ENCODE peak calls at places on chromosomes 12 and 14, in ten cellular contexts. One of them, this sample, is unnamed.

GRCh38 chr12:55828357-55828756 is 1.0 kb downstream of the DNAJC14 start:
- DNase-seq in MM.1S: no peak
- DNase-seq in HCT116: no peak
- DNase-seq in AG04450: no peak
- DNase-seq in uterus: no peak
- DNase-seq in stomach: no peak
- DNase-seq in WERI-Rb-1: no peak
- DNase-seq in adrenal gland: no peak
- DNase-seq in tibial artery: no peak
- DNase-seq in tibial nerve: no peak
- DNase-seq in this sample: no peak

GRCh38 chr12:105574056-105574715 is 243.7 kb downstream of the C12orf75 start:
- DNase-seq in adrenal gland: no peak
- DNase-seq in stomach: no peak
- DNase-seq in tibial nerve: no peak
- DNase-seq in WERI-Rb-1: no peak
- DNase-seq in uterus: no peak
- DNase-seq in tibial artery: no peak
- DNase-seq in HCT116: no peak
- DNase-seq in AG04450: no peak
- DNase-seq in MM.1S: no peak
- DNase-seq in this sample: no peak

GRCh38 chr12:114414866-114415524 is 9.1 kb upstream of the TBX5 start:
- DNase-seq in MM.1S: no peak
- DNase-seq in AG04450: no peak
- DNase-seq in adrenal gland: no peak
- DNase-seq in HCT116: no peak
- DNase-seq in tibial nerve: no peak
- DNase-seq in uterus: no peak
- DNase-seq in tibial artery: no peak
- DNase-seq in WERI-Rb-1: no peak
- DNase-seq in stomach: no peak
- DNase-seq in this sample: no peak

GRCh38 chr12:76674669-76675315 is 89.1 kb upstream of the ZDHHC17 start:
- DNase-seq in tibial artery: no peak
- DNase-seq in stomach: no peak
- DNase-seq in tibial nerve: no peak
- DNase-seq in HCT116: no peak
- DNase-seq in WERI-Rb-1: no peak
- DNase-seq in adrenal gland: no peak
- DNase-seq in AG04450: no peak
- DNase-seq in uterus: no peak
- DNase-seq in MM.1S: no peak
- DNase-seq in this sample: no peak

GRCh38 chr12:2456813-2457186 is 338.0 kb upstream of the FKBP4 start:
- DNase-seq in adrenal gland: no peak
- DNase-seq in tibial nerve: no peak
- DNase-seq in WERI-Rb-1: no peak
- DNase-seq in HCT116: no peak
- DNase-seq in tibial artery: no peak
- DNase-seq in stomach: no peak
- DNase-seq in MM.1S: no peak
- DNase-seq in uterus: no peak
- DNase-seq in AG04450: no peak
- DNase-seq in this sample: no peak

GRCh38 chr12:12704593-12705230 is 8.7 kb upstream of the GPR19 start:
- DNase-seq in HCT116: peak
- DNase-seq in stomach: peak
- DNase-seq in WERI-Rb-1: peak
- DNase-seq in adrenal gland: peak
- DNase-seq in tibial nerve: no peak
- DNase-seq in MM.1S: peak
- DNase-seq in tibial artery: peak
- DNase-seq in uterus: peak
- DNase-seq in AG04450: peak
- DNase-seq in this sample: no peak

GRCh38 chr14:94897092-94897491 is 127.2 kb upstream of the GSC start:
- DNase-seq in stomach: no peak
- DNase-seq in tibial nerve: peak
- DNase-seq in HCT116: no peak
- DNase-seq in AG04450: no peak
- DNase-seq in tibial artery: peak
- DNase-seq in MM.1S: no peak
- DNase-seq in uterus: no peak
- DNase-seq in WERI-Rb-1: no peak
- DNase-seq in adrenal gland: no peak
- DNase-seq in this sample: no peak

GRCh38 chr12:132117558-132117875 is 26.6 kb downstream of the DDX51 start:
- DNase-seq in tibial artery: no peak
- DNase-seq in tibial nerve: no peak
- DNase-seq in MM.1S: no peak
- DNase-seq in WERI-Rb-1: peak
- DNase-seq in AG04450: no peak
- DNase-seq in adrenal gland: no peak
- DNase-seq in uterus: no peak
- DNase-seq in stomach: no peak
- DNase-seq in HCT116: peak
- DNase-seq in this sample: no peak

GRCh38 chr12:6364037-6364360 is 11.4 kb downstream of the SCNN1A start:
- DNase-seq in tibial nerve: peak
- DNase-seq in MM.1S: peak
- DNase-seq in stomach: no peak
- DNase-seq in adrenal gland: no peak
- DNase-seq in tibial artery: no peak
- DNase-seq in AG04450: no peak
- DNase-seq in WERI-Rb-1: no peak
- DNase-seq in HCT116: no peak
- DNase-seq in uterus: peak
- DNase-seq in this sample: no peak

GRCh38 chr12:6362383-6362782 is 13.0 kb downstream of the SCNN1A start:
- DNase-seq in AG04450: no peak
- DNase-seq in HCT116: no peak
- DNase-seq in stomach: no peak
- DNase-seq in tibial artery: no peak
- DNase-seq in MM.1S: no peak
- DNase-seq in tibial nerve: no peak
- DNase-seq in adrenal gland: no peak
- DNase-seq in WERI-Rb-1: no peak
- DNase-seq in uterus: no peak
- DNase-seq in this sample: no peak

GRCh38 chr12:6361834-6362233 is 13.5 kb downstream of the SCNN1A start:
- DNase-seq in MM.1S: no peak
- DNase-seq in adrenal gland: peak
- DNase-seq in stomach: peak
- DNase-seq in HCT116: no peak
- DNase-seq in uterus: no peak
- DNase-seq in tibial nerve: no peak
- DNase-seq in AG04450: no peak
- DNase-seq in WERI-Rb-1: no peak
- DNase-seq in tibial artery: peak
- DNase-seq in this sample: peak

GRCh38 chr12:6363330-6364036 is 11.9 kb downstream of the SCNN1A start:
- DNase-seq in AG04450: no peak
- DNase-seq in tibial nerve: peak
- DNase-seq in adrenal gland: peak
- DNase-seq in uterus: peak
- DNase-seq in tibial artery: peak
- DNase-seq in WERI-Rb-1: no peak
- DNase-seq in stomach: peak
- DNase-seq in HCT116: no peak
- DNase-seq in MM.1S: peak
- DNase-seq in this sample: no peak

DNA sequence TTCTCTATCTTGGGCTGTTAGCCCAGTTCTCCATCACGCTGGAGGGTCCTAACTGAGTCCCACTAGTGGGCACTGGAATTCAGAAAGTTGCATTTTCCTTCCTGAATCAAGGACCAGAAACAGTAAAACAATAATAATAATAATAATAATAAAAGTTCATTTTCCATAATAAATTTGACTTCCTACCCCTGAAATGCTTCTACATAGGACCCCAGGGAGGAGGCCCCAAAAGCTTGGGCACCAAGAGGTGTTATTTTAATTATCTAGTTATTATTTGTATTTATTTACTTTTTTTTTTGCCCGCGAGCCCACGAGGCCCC is 12.4 kb downstream of the SCNN1A start:
- DNase-seq in AG04450: no peak
- DNase-seq in stomach: no peak
- DNase-seq in uterus: no peak
- DNase-seq in adrenal gland: no peak
- DNase-seq in HCT116: no peak
- DNase-seq in tibial nerve: no peak
- DNase-seq in MM.1S: no peak
- DNase-seq in tibial artery: no peak
- DNase-seq in WERI-Rb-1: no peak
- DNase-seq in this sample: no peak
- H3K4me3 ChIP-seq in AG04450: peak
- H3K4me3 ChIP-seq in stomach: peak
- H3K4me3 ChIP-seq in uterus: peak
- H3K4me3 ChIP-seq in adrenal gland: no peak
- H3K4me3 ChIP-seq in HCT116: no peak
- H3K4me3 ChIP-seq in tibial nerve: peak
- H3K4me3 ChIP-seq in MM.1S: peak
- H3K4me3 ChIP-seq in tibial artery: peak
- H3K4me3 ChIP-seq in WERI-Rb-1: no peak
- H3K4me3 ChIP-seq in this sample: peak

DNA sequence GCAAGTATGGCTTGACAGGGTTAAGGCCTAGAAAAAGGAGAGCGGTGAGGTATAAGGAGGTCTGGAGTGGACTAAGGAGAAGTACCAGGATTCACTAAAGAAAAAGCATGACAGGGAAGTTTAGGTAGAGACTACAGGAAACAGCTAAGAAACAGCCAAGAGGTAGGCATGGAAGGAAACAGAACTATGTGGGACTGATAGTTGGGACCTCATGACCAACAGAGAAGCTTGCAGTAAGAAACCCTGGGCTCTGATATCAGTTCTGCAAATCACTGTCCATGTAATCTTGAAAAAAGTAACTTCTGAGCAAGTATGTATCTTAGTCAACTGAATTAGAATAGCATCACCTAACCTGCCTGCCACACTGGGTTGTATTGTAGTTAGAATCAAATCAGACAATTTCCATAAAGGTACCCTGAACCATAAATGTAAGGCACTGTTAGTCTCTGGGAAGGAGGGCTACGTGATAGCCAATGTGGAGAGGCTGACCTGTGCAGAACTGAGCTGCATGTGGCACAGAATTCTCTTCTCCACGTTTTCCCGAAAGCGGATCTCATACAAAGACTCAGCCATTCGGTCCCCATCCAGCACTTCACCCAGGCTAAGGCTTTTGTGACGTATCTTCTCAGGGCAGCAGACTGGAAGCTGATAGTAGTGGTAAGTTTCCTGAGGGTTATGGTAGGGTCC is 912 bp downstream of the TM9SF1 start:
- DNase-seq in MM.1S: no peak
- DNase-seq in WERI-Rb-1: no peak
- DNase-seq in tibial artery: no peak
- DNase-seq in stomach: no peak
- DNase-seq in tibial nerve: no peak
- DNase-seq in uterus: no peak
- DNase-seq in HCT116: no peak
- DNase-seq in AG04450: no peak
- DNase-seq in adrenal gland: no peak
- DNase-seq in this sample: no peak
- H3K27ac ChIP-seq in MM.1S: no peak
- H3K27ac ChIP-seq in WERI-Rb-1: no peak
- H3K27ac ChIP-seq in tibial artery: peak
- H3K27ac ChIP-seq in stomach: peak
- H3K27ac ChIP-seq in tibial nerve: peak
- H3K27ac ChIP-seq in uterus: peak
- H3K27ac ChIP-seq in HCT116: peak
- H3K27ac ChIP-seq in AG04450: no peak
- H3K27ac ChIP-seq in adrenal gland: peak
- H3K27ac ChIP-seq in this sample: peak

DNA sequence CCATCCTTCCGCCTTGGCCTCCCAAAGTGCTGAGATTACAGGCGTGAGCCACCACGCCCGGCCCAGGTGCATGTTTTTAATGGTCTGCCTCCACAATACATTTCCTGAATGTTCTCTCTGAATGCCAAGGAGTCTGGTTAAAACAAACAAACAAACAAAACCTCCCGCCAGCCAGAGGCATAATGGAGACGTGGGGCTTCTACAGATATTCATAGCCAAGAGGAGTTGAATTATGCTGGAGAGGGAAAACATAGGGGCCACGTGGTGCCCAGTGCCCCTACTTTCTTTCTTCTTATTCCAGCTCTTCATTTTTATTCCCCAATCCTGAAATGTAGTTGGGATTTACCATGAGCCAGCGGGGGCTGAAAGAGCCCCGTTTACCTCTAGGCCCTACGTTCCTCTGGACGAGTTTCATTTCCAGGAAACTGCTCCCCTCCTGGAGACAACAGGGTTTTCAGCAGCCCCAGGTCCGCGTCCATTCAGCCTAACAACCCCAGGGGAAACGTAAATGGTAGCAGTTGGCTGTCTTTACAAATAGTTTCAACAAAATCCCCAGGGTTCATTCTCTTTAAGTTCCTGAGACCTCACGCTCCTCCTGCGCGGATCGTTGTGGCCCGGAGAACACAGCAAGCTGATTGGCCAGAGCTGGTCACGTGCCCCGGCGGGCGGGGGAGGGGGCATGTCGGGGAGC is 108.5 kb upstream of the ESRRB start:
- DNase-seq in stomach: peak
- DNase-seq in AG04450: no peak
- DNase-seq in tibial artery: peak
- DNase-seq in uterus: peak
- DNase-seq in tibial nerve: peak
- DNase-seq in adrenal gland: peak
- DNase-seq in MM.1S: no peak
- DNase-seq in WERI-Rb-1: no peak
- DNase-seq in HCT116: no peak
- DNase-seq in this sample: no peak
- TF ChIP-seq CTCF in stomach: no peak
- TF ChIP-seq CTCF in AG04450: peak
- TF ChIP-seq CTCF in tibial artery: no peak
- TF ChIP-seq CTCF in uterus: no peak
- TF ChIP-seq CTCF in tibial nerve: no peak
- TF ChIP-seq CTCF in adrenal gland: peak
- TF ChIP-seq CTCF in MM.1S: no peak
- TF ChIP-seq CTCF in WERI-Rb-1: no peak
- TF ChIP-seq CTCF in HCT116: no peak
- TF ChIP-seq CTCF in this sample: no peak

DNA sequence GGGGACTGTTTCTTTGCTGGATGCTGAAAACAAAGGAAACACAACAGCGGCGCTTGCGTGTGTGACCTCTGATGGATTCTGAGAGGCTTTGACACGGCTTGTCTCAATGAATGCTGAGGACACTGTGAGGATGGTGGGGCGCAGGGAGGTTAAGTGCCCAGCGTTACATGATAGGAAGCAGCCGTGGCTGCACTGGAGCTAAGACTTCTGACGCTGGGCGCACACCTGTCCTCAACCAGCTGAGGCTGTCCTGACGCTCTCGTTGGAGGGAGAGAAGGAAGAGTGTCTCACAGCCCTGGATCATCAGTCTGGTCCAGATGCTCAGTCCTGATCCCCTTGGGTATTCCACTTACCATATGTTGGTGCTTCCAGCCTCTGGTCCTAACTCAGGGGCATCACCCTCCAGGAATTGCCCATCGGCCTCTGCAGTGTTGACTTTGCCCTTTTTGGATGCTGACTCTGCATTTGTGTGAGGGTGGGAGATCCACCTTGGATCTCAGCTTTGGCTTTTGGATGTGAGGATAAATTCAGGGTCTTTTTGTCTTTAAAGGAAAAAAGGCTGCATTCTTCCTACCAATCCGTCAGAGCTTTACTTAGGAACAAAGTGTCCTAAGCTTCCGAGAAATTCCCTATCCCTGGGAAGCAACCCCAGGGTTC is 125.2 kb downstream of the ZNF664 start:
- DNase-seq in WERI-Rb-1: peak
- DNase-seq in stomach: no peak
- DNase-seq in uterus: no peak
- DNase-seq in AG04450: no peak
- DNase-seq in tibial artery: no peak
- DNase-seq in MM.1S: no peak
- DNase-seq in tibial nerve: no peak
- DNase-seq in adrenal gland: no peak
- DNase-seq in HCT116: no peak
- DNase-seq in this sample: no peak
- H3K4me3 ChIP-seq in WERI-Rb-1: no peak
- H3K4me3 ChIP-seq in stomach: no peak
- H3K4me3 ChIP-seq in uterus: no peak
- H3K4me3 ChIP-seq in AG04450: no peak
- H3K4me3 ChIP-seq in tibial artery: no peak
- H3K4me3 ChIP-seq in MM.1S: no peak
- H3K4me3 ChIP-seq in tibial nerve: no peak
- H3K4me3 ChIP-seq in adrenal gland: no peak
- H3K4me3 ChIP-seq in HCT116: no peak
- H3K4me3 ChIP-seq in this sample: peak